ENCODE peak calls at places on chromosomes 4 and X, in ten cellular contexts. One of them, this sample, is unnamed.

GRCh38 chrX:55908685-55909212 is 191.2 kb downstream of the RRAGB start:
- DNase-seq in H7: peak
- DNase-seq in fibroblast of lung: peak
- DNase-seq in NB4: no peak
- DNase-seq in spleen: peak
- DNase-seq in BE2C: no peak
- DNase-seq in iPS DF 6.9: no peak
- DNase-seq in coronary artery: no peak
- DNase-seq in fibroblast of mammary gland: peak
- DNase-seq in heart left ventricle: no peak
- DNase-seq in this sample: no peak

GRCh38 chr4:74410272-74410671 is 34.7 kb upstream of the AREG start:
- DNase-seq in BE2C: no peak
- DNase-seq in NB4: no peak
- DNase-seq in heart left ventricle: no peak
- DNase-seq in spleen: no peak
- DNase-seq in iPS DF 6.9: no peak
- DNase-seq in fibroblast of mammary gland: no peak
- DNase-seq in H7: no peak
- DNase-seq in fibroblast of lung: no peak
- DNase-seq in coronary artery: no peak
- DNase-seq in this sample: no peak

GRCh38 chrX:137568741-137569469 is 3.0 kb downstream of the ZIC3 start:
- DNase-seq in H7: peak
- DNase-seq in heart left ventricle: no peak
- DNase-seq in coronary artery: no peak
- DNase-seq in fibroblast of mammary gland: no peak
- DNase-seq in BE2C: no peak
- DNase-seq in spleen: no peak
- DNase-seq in NB4: no peak
- DNase-seq in iPS DF 6.9: no peak
- DNase-seq in fibroblast of lung: no peak
- DNase-seq in this sample: peak

GRCh38 chr4:108813261-108813660 is 50.4 kb upstream of the ETNPPL start:
- DNase-seq in spleen: no peak
- DNase-seq in H7: no peak
- DNase-seq in coronary artery: no peak
- DNase-seq in fibroblast of lung: no peak
- DNase-seq in iPS DF 6.9: no peak
- DNase-seq in BE2C: no peak
- DNase-seq in fibroblast of mammary gland: no peak
- DNase-seq in NB4: no peak
- DNase-seq in heart left ventricle: no peak
- DNase-seq in this sample: no peak

GRCh38 chr4:26558166-26558895 is 25.6 kb upstream of the TBC1D19 start:
- DNase-seq in fibroblast of mammary gland: peak
- DNase-seq in NB4: no peak
- DNase-seq in fibroblast of lung: no peak
- DNase-seq in coronary artery: no peak
- DNase-seq in BE2C: no peak
- DNase-seq in spleen: no peak
- DNase-seq in heart left ventricle: no peak
- DNase-seq in H7: no peak
- DNase-seq in iPS DF 6.9: no peak
- DNase-seq in this sample: no peak

GRCh38 chr4:110854021-110854678 is 231.3 kb upstream of the PITX2 start:
- DNase-seq in fibroblast of lung: peak
- DNase-seq in H7: no peak
- DNase-seq in heart left ventricle: no peak
- DNase-seq in fibroblast of mammary gland: peak
- DNase-seq in coronary artery: no peak
- DNase-seq in spleen: no peak
- DNase-seq in NB4: peak
- DNase-seq in BE2C: peak
- DNase-seq in iPS DF 6.9: no peak
- DNase-seq in this sample: no peak

GRCh38 chr4:187027231-187027760 is 303.6 kb upstream of the FAT1 start:
- DNase-seq in coronary artery: no peak
- DNase-seq in fibroblast of lung: peak
- DNase-seq in spleen: no peak
- DNase-seq in BE2C: no peak
- DNase-seq in heart left ventricle: peak
- DNase-seq in NB4: no peak
- DNase-seq in fibroblast of mammary gland: no peak
- DNase-seq in iPS DF 6.9: no peak
- DNase-seq in H7: no peak
- DNase-seq in this sample: no peak

GRCh38 chr4:18162453-18162852 is 140.9 kb upstream of the LCORL start:
- DNase-seq in BE2C: no peak
- DNase-seq in NB4: no peak
- DNase-seq in iPS DF 6.9: no peak
- DNase-seq in spleen: no peak
- DNase-seq in fibroblast of lung: no peak
- DNase-seq in heart left ventricle: no peak
- DNase-seq in H7: no peak
- DNase-seq in coronary artery: no peak
- DNase-seq in fibroblast of mammary gland: no peak
- DNase-seq in this sample: no peak

GRCh38 chr4:10582059-10582686 is 102.4 kb downstream of the CLNK start:
- DNase-seq in fibroblast of lung: peak
- DNase-seq in heart left ventricle: peak
- DNase-seq in NB4: peak
- DNase-seq in coronary artery: no peak
- DNase-seq in iPS DF 6.9: no peak
- DNase-seq in H7: peak
- DNase-seq in spleen: no peak
- DNase-seq in BE2C: no peak
- DNase-seq in fibroblast of mammary gland: peak
- DNase-seq in this sample: no peak

GRCh38 chr4:84499065-84499982 is at the start of gene NKX6-1:
- DNase-seq in fibroblast of lung: peak
- DNase-seq in spleen: no peak
- DNase-seq in coronary artery: no peak
- DNase-seq in heart left ventricle: peak
- DNase-seq in BE2C: peak
- DNase-seq in H7: peak
- DNase-seq in fibroblast of mammary gland: peak
- DNase-seq in iPS DF 6.9: no peak
- DNase-seq in NB4: no peak
- DNase-seq in this sample: peak

GRCh38 chrX:63751481-63751880 is 33.5 kb downstream of the ARHGEF9 start:
- DNase-seq in fibroblast of mammary gland: no peak
- DNase-seq in BE2C: no peak
- DNase-seq in NB4: no peak
- DNase-seq in iPS DF 6.9: no peak
- DNase-seq in H7: no peak
- DNase-seq in spleen: no peak
- DNase-seq in heart left ventricle: no peak
- DNase-seq in fibroblast of lung: no peak
- DNase-seq in coronary artery: no peak
- DNase-seq in this sample: no peak

GRCh38 chr4:21512351-21512750 is 436.2 kb downstream of the KCNIP4 start:
- DNase-seq in spleen: no peak
- DNase-seq in H7: peak
- DNase-seq in fibroblast of mammary gland: peak
- DNase-seq in heart left ventricle: no peak
- DNase-seq in NB4: peak
- DNase-seq in iPS DF 6.9: peak
- DNase-seq in fibroblast of lung: peak
- DNase-seq in BE2C: peak
- DNase-seq in coronary artery: no peak
- DNase-seq in this sample: peak

GRCh38 chr4:182929296-182929695 is 12.1 kb upstream of the DCTD start:
- DNase-seq in heart left ventricle: no peak
- DNase-seq in spleen: no peak
- DNase-seq in H7: no peak
- DNase-seq in fibroblast of lung: peak
- DNase-seq in iPS DF 6.9: no peak
- DNase-seq in BE2C: no peak
- DNase-seq in coronary artery: no peak
- DNase-seq in fibroblast of mammary gland: peak
- DNase-seq in NB4: no peak
- DNase-seq in this sample: no peak

GRCh38 chrX:136497556-136498048 is at the start of gene HTATSF1:
- DNase-seq in coronary artery: no peak
- DNase-seq in NB4: no peak
- DNase-seq in fibroblast of mammary gland: no peak
- DNase-seq in BE2C: peak
- DNase-seq in fibroblast of lung: no peak
- DNase-seq in H7: no peak
- DNase-seq in heart left ventricle: no peak
- DNase-seq in spleen: peak
- DNase-seq in iPS DF 6.9: no peak
- DNase-seq in this sample: peak

GRCh38 chr4:2902126-2902525 is 58.5 kb downstream of the ADD1 start:
- DNase-seq in iPS DF 6.9: no peak
- DNase-seq in BE2C: no peak
- DNase-seq in fibroblast of mammary gland: no peak
- DNase-seq in H7: no peak
- DNase-seq in NB4: no peak
- DNase-seq in spleen: no peak
- DNase-seq in fibroblast of lung: no peak
- DNase-seq in coronary artery: no peak
- DNase-seq in heart left ventricle: no peak
- DNase-seq in this sample: no peak

GRCh38 chrX:24294619-24295018 is 19.2 kb downstream of the SUPT20HL2 start:
- DNase-seq in BE2C: peak
- DNase-seq in heart left ventricle: no peak
- DNase-seq in H7: no peak
- DNase-seq in iPS DF 6.9: peak
- DNase-seq in fibroblast of mammary gland: peak
- DNase-seq in fibroblast of lung: no peak
- DNase-seq in coronary artery: no peak
- DNase-seq in spleen: no peak
- DNase-seq in NB4: peak
- DNase-seq in this sample: peak

GRCh38 chr4:139076016-139076744 is 60.6 kb downstream of the NOCT start:
- DNase-seq in BE2C: no peak
- DNase-seq in spleen: no peak
- DNase-seq in fibroblast of mammary gland: no peak
- DNase-seq in H7: no peak
- DNase-seq in fibroblast of lung: no peak
- DNase-seq in coronary artery: no peak
- DNase-seq in heart left ventricle: no peak
- DNase-seq in NB4: no peak
- DNase-seq in iPS DF 6.9: no peak
- DNase-seq in this sample: no peak
- H3K4me3 ChIP-seq in BE2C: no peak
- H3K4me3 ChIP-seq in spleen: no peak
- H3K4me3 ChIP-seq in fibroblast of mammary gland: no peak
- H3K4me3 ChIP-seq in H7: no peak
- H3K4me3 ChIP-seq in fibroblast of lung: no peak
- H3K4me3 ChIP-seq in coronary artery: no peak
- H3K4me3 ChIP-seq in heart left ventricle: no peak
- H3K4me3 ChIP-seq in NB4: no peak
- H3K4me3 ChIP-seq in iPS DF 6.9: no peak
- H3K4me3 ChIP-seq in this sample: no peak

GRCh38 chrX:14497184-14497666 is 32.1 kb upstream of the GLRA2 start:
- DNase-seq in iPS DF 6.9: no peak
- DNase-seq in fibroblast of lung: peak
- DNase-seq in NB4: peak
- DNase-seq in fibroblast of mammary gland: peak
- DNase-seq in BE2C: no peak
- DNase-seq in coronary artery: no peak
- DNase-seq in spleen: no peak
- DNase-seq in H7: no peak
- DNase-seq in heart left ventricle: no peak
- DNase-seq in this sample: no peak

GRCh38 chrX:14491689-14492088 is 37.6 kb upstream of the GLRA2 start:
- DNase-seq in iPS DF 6.9: no peak
- DNase-seq in coronary artery: no peak
- DNase-seq in heart left ventricle: no peak
- DNase-seq in fibroblast of lung: no peak
- DNase-seq in H7: no peak
- DNase-seq in NB4: no peak
- DNase-seq in spleen: no peak
- DNase-seq in BE2C: no peak
- DNase-seq in fibroblast of mammary gland: no peak
- DNase-seq in this sample: no peak

GRCh38 chrX:14501312-14501711 is 28.0 kb upstream of the GLRA2 start:
- DNase-seq in iPS DF 6.9: no peak
- DNase-seq in BE2C: no peak
- DNase-seq in fibroblast of lung: no peak
- DNase-seq in coronary artery: no peak
- DNase-seq in H7: no peak
- DNase-seq in NB4: no peak
- DNase-seq in fibroblast of mammary gland: no peak
- DNase-seq in spleen: no peak
- DNase-seq in heart left ventricle: peak
- DNase-seq in this sample: no peak

GRCh38 chrX:14496674-14497073 is 32.7 kb upstream of the GLRA2 start:
- DNase-seq in heart left ventricle: no peak
- DNase-seq in spleen: no peak
- DNase-seq in H7: no peak
- DNase-seq in BE2C: no peak
- DNase-seq in NB4: no peak
- DNase-seq in fibroblast of lung: no peak
- DNase-seq in coronary artery: no peak
- DNase-seq in iPS DF 6.9: no peak
- DNase-seq in fibroblast of mammary gland: no peak
- DNase-seq in this sample: no peak
- H3K4me3 ChIP-seq in heart left ventricle: no peak
- H3K4me3 ChIP-seq in spleen: peak
- H3K4me3 ChIP-seq in H7: no peak
- H3K4me3 ChIP-seq in BE2C: no peak
- H3K4me3 ChIP-seq in NB4: peak
- H3K4me3 ChIP-seq in fibroblast of lung: no peak
- H3K4me3 ChIP-seq in coronary artery: peak
- H3K4me3 ChIP-seq in iPS DF 6.9: no peak
- H3K4me3 ChIP-seq in fibroblast of mammary gland: no peak
- H3K4me3 ChIP-seq in this sample: no peak

DNA sequence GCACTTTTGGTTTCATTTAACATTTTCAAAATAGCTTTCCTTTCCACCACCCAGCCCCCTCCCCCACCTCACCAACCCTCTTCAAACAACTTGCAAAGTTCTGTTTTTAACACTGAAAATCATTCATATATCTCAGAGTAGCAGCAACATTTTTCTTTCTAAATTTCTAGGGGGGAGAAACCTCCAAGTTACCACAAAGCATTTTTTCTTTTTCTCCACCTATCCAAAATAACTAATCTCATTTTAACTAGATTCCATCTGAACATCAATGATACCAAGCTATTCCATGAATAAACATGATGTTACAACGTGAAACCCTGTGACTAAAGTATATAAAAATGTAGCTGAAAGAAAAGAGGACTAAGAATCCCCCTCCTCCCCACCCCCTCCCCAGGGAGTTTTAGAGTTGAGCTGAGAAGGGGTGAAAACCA is 5.3 kb downstream of the LDB2 start:
- DNase-seq in iPS DF 6.9: no peak
- DNase-seq in heart left ventricle: no peak
- DNase-seq in spleen: no peak
- DNase-seq in H7: no peak
- DNase-seq in fibroblast of lung: peak
- DNase-seq in coronary artery: no peak
- DNase-seq in fibroblast of mammary gland: peak
- DNase-seq in BE2C: no peak
- DNase-seq in NB4: no peak
- DNase-seq in this sample: peak
- H3K4me3 ChIP-seq in iPS DF 6.9: no peak
- H3K4me3 ChIP-seq in heart left ventricle: peak
- H3K4me3 ChIP-seq in spleen: peak
- H3K4me3 ChIP-seq in H7: no peak
- H3K4me3 ChIP-seq in fibroblast of lung: peak
- H3K4me3 ChIP-seq in coronary artery: peak
- H3K4me3 ChIP-seq in fibroblast of mammary gland: peak
- H3K4me3 ChIP-seq in BE2C: no peak
- H3K4me3 ChIP-seq in NB4: no peak
- H3K4me3 ChIP-seq in this sample: peak

GRCh38 chr4:19348746-19349145 is 903.0 kb upstream of the SLIT2 start:
- DNase-seq in spleen: no peak
- DNase-seq in heart left ventricle: no peak
- DNase-seq in NB4: no peak
- DNase-seq in fibroblast of lung: no peak
- DNase-seq in H7: no peak
- DNase-seq in coronary artery: no peak
- DNase-seq in fibroblast of mammary gland: peak
- DNase-seq in iPS DF 6.9: no peak
- DNase-seq in BE2C: no peak
- DNase-seq in this sample: no peak
- H3K4me3 ChIP-seq in spleen: no peak
- H3K4me3 ChIP-seq in heart left ventricle: no peak
- H3K4me3 ChIP-seq in NB4: no peak
- H3K4me3 ChIP-seq in fibroblast of lung: no peak
- H3K4me3 ChIP-seq in H7: no peak
- H3K4me3 ChIP-seq in coronary artery: no peak
- H3K4me3 ChIP-seq in fibroblast of mammary gland: no peak
- H3K4me3 ChIP-seq in iPS DF 6.9: no peak
- H3K4me3 ChIP-seq in BE2C: no peak
- H3K4me3 ChIP-seq in this sample: no peak